ENCODE peak calls at places on chromosome X, in seven cellular contexts. One of them, this sample, is unnamed.

GRCh38 chrX:128601706-128602105 is 549.5 kb upstream of the ACTRT1 start:
- DNase-seq in NAMALWA: no peak
- DNase-seq in amniotic stem cell: no peak
- DNase-seq in HT1080: no peak
- DNase-seq in midbrain: no peak
- DNase-seq in stimulated activated naive CD4-positive, alpha-beta T cell treated with Interleukin-2 at 50 U/mL for 16 hours: no peak
- DNase-seq in LHCN-M2: no peak
- DNase-seq in this sample: no peak

GRCh38 chrX:17375631-17376380 is 806 bp downstream of the NHS start:
- DNase-seq in LHCN-M2: peak; percentile 4
- DNase-seq in NAMALWA: no peak
- DNase-seq in amniotic stem cell: peak; percentile 5
- DNase-seq in stimulated activated naive CD4-positive, alpha-beta T cell treated with Interleukin-2 at 50 U/mL for 16 hours: no peak
- DNase-seq in HT1080: peak; percentile 2
- DNase-seq in midbrain: no peak
- DNase-seq in this sample: peak; percentile 19

GRCh38 chrX:30308263-30309138 is 689 bp downstream of the NR0B1 start:
- DNase-seq in NAMALWA: no peak
- DNase-seq in amniotic stem cell: no peak
- DNase-seq in LHCN-M2: peak; percentile 3
- DNase-seq in midbrain: no peak
- DNase-seq in HT1080: no peak
- DNase-seq in stimulated activated naive CD4-positive, alpha-beta T cell treated with Interleukin-2 at 50 U/mL for 16 hours: no peak
- DNase-seq in this sample: no peak

GRCh38 chrX:154411981-154412340 is 622 bp downstream of the TAFAZZIN start:
- DNase-seq in LHCN-M2: peak; percentile 42
- DNase-seq in NAMALWA: peak; percentile 54
- DNase-seq in HT1080: peak; percentile 54
- DNase-seq in midbrain: no peak
- DNase-seq in stimulated activated naive CD4-positive, alpha-beta T cell treated with Interleukin-2 at 50 U/mL for 16 hours: peak; percentile 42
- DNase-seq in amniotic stem cell: no peak
- DNase-seq in this sample: peak; percentile 56

GRCh38 chrX:45811307-45811706 is 610.6 kb upstream of the DIPK2B start:
- DNase-seq in NAMALWA: no peak
- DNase-seq in amniotic stem cell: no peak
- DNase-seq in HT1080: no peak
- DNase-seq in stimulated activated naive CD4-positive, alpha-beta T cell treated with Interleukin-2 at 50 U/mL for 16 hours: peak; percentile 37
- DNase-seq in midbrain: no peak
- DNase-seq in LHCN-M2: no peak
- DNase-seq in this sample: no peak

GRCh38 chrX:129823115-129823514 is 20.6 kb downstream of the ZDHHC9 start:
- DNase-seq in amniotic stem cell: no peak
- DNase-seq in LHCN-M2: peak; percentile 27
- DNase-seq in midbrain: peak; percentile 39
- DNase-seq in HT1080: peak; percentile 12
- DNase-seq in stimulated activated naive CD4-positive, alpha-beta T cell treated with Interleukin-2 at 50 U/mL for 16 hours: peak; percentile 30
- DNase-seq in NAMALWA: peak; percentile 70
- DNase-seq in this sample: peak; percentile 63

GRCh38 chrX:288561-288991 is 7.4 kb downstream of the PLCXD1 start:
- DNase-seq in midbrain: no peak
- DNase-seq in LHCN-M2: no peak
- DNase-seq in stimulated activated naive CD4-positive, alpha-beta T cell treated with Interleukin-2 at 50 U/mL for 16 hours: no peak
- DNase-seq in amniotic stem cell: no peak
- DNase-seq in NAMALWA: no peak
- DNase-seq in HT1080: no peak
- DNase-seq in this sample: no peak

GRCh38 chrX:14865201-14865600 is 7.7 kb downstream of the FANCB start:
- DNase-seq in HT1080: no peak
- DNase-seq in midbrain: peak; percentile 43
- DNase-seq in amniotic stem cell: no peak
- DNase-seq in NAMALWA: no peak
- DNase-seq in LHCN-M2: peak; percentile 9
- DNase-seq in stimulated activated naive CD4-positive, alpha-beta T cell treated with Interleukin-2 at 50 U/mL for 16 hours: no peak
- DNase-seq in this sample: no peak

GRCh38 chrX:101595739-101596419 is 21.9 kb downstream of the ARMCX6 start:
- DNase-seq in stimulated activated naive CD4-positive, alpha-beta T cell treated with Interleukin-2 at 50 U/mL for 16 hours: no peak
- DNase-seq in LHCN-M2: peak; percentile 72
- DNase-seq in midbrain: peak; percentile 36
- DNase-seq in HT1080: peak; percentile 51
- DNase-seq in NAMALWA: peak; percentile 73
- DNase-seq in amniotic stem cell: peak; percentile 28
- DNase-seq in this sample: peak; percentile 71

GRCh38 chrX:39903343-39903742 is 194.4 kb downstream of the BCOR start:
- DNase-seq in LHCN-M2: peak; percentile 75
- DNase-seq in NAMALWA: no peak
- DNase-seq in midbrain: no peak
- DNase-seq in HT1080: peak; percentile 3
- DNase-seq in stimulated activated naive CD4-positive, alpha-beta T cell treated with Interleukin-2 at 50 U/mL for 16 hours: no peak
- DNase-seq in amniotic stem cell: no peak
- DNase-seq in this sample: peak; percentile 47